ENCODE peak calls at places on chromosome 12, in five cellular contexts. One of them, this sample, is unnamed.

GRCh38 chr12:101743724-101744472 is 4.6 kb upstream of the SYCP3 start:
- DNase-seq in neuronal stem cell: no peak
- DNase-seq in left ventricle myocardium inferior: no peak
- DNase-seq in foreskin keratinocyte: no peak
- DNase-seq in OCI-LY7: peak; percentile 93
- DNase-seq in this sample: no peak

GRCh38 chr12:25241171-25242020 is 9.3 kb downstream of the KRAS start:
- DNase-seq in neuronal stem cell: no peak
- DNase-seq in left ventricle myocardium inferior: no peak
- DNase-seq in foreskin keratinocyte: no peak
- DNase-seq in OCI-LY7: peak; percentile 66
- DNase-seq in this sample: no peak

GRCh38 chr12:1760566-1761382 is 59.6 kb upstream of the LRTM2 start:
- DNase-seq in neuronal stem cell: no peak
- DNase-seq in left ventricle myocardium inferior: no peak
- DNase-seq in foreskin keratinocyte: no peak
- DNase-seq in OCI-LY7: no peak
- DNase-seq in this sample: no peak

GRCh38 chr12:92403210-92404175 is 257.8 kb upstream of the BTG1 start:
- DNase-seq in neuronal stem cell: no peak
- DNase-seq in left ventricle myocardium inferior: no peak
- DNase-seq in foreskin keratinocyte: no peak
- DNase-seq in OCI-LY7: peak; percentile 85
- DNase-seq in this sample: no peak

GRCh38 chr12:93784339-93785086 is 107.3 kb downstream of the CRADD start:
- DNase-seq in neuronal stem cell: no peak
- DNase-seq in left ventricle myocardium inferior: peak; percentile 30
- DNase-seq in foreskin keratinocyte: no peak
- DNase-seq in OCI-LY7: no peak
- DNase-seq in this sample: no peak

GRCh38 chr12:57712671-57713070 is 18.7 kb downstream of the OS9 start:
- DNase-seq in neuronal stem cell: no peak
- DNase-seq in left ventricle myocardium inferior: no peak
- DNase-seq in foreskin keratinocyte: no peak
- DNase-seq in OCI-LY7: no peak
- DNase-seq in this sample: no peak

GRCh38 chr12:8687846-8688601 is 9.8 kb upstream of the RIMKLB start:
- DNase-seq in neuronal stem cell: no peak
- DNase-seq in left ventricle myocardium inferior: no peak
- DNase-seq in foreskin keratinocyte: peak; percentile 71
- DNase-seq in OCI-LY7: peak; percentile 74
- DNase-seq in this sample: peak; percentile 77

GRCh38 chr12:45122776-45123380 is 72.0 kb upstream of the DBX2 start:
- DNase-seq in neuronal stem cell: peak; percentile 42
- DNase-seq in left ventricle myocardium inferior: no peak
- DNase-seq in foreskin keratinocyte: no peak
- DNase-seq in OCI-LY7: no peak
- DNase-seq in this sample: no peak

GRCh38 chr12:113131556-113131955 is 4.0 kb downstream of the RASAL1 start:
- DNase-seq in neuronal stem cell: no peak
- DNase-seq in left ventricle myocardium inferior: no peak
- DNase-seq in foreskin keratinocyte: no peak
- DNase-seq in OCI-LY7: peak; percentile 39
- DNase-seq in this sample: no peak

GRCh38 chr12:14643247-14643646 is 53.2 kb downstream of the GUCY2C start:
- DNase-seq in neuronal stem cell: no peak
- DNase-seq in left ventricle myocardium inferior: no peak
- DNase-seq in foreskin keratinocyte: no peak
- DNase-seq in OCI-LY7: peak; percentile 47
- DNase-seq in this sample: no peak

GRCh38 chr12:4274396-4274959 is 916 bp downstream of the CCND2 start:
- DNase-seq in neuronal stem cell: no peak
- DNase-seq in left ventricle myocardium inferior: no peak
- DNase-seq in foreskin keratinocyte: no peak
- DNase-seq in OCI-LY7: no peak
- DNase-seq in this sample: no peak

GRCh38 chr12:4276524-4277204 is 3.1 kb downstream of the CCND2 start:
- DNase-seq in neuronal stem cell: peak; percentile 97
- DNase-seq in left ventricle myocardium inferior: peak; percentile 82
- DNase-seq in foreskin keratinocyte: no peak
- DNase-seq in OCI-LY7: peak; percentile 81
- DNase-seq in this sample: peak; percentile 91

GRCh38 chr12:4275869-4276253 is 2.3 kb downstream of the CCND2 start:
- DNase-seq in neuronal stem cell: no peak
- DNase-seq in left ventricle myocardium inferior: no peak
- DNase-seq in foreskin keratinocyte: no peak
- DNase-seq in OCI-LY7: no peak
- DNase-seq in this sample: no peak

GRCh38 chr12:4273651-4274395 is at the start of gene CCND2:
- DNase-seq in neuronal stem cell: peak; percentile 81
- DNase-seq in left ventricle myocardium inferior: peak; percentile 90
- DNase-seq in foreskin keratinocyte: peak; percentile 79
- DNase-seq in OCI-LY7: no peak
- DNase-seq in this sample: peak; percentile 96

GRCh38 chr12:4274960-4275868 is 1.7 kb downstream of the CCND2 start:
- DNase-seq in neuronal stem cell: no peak
- DNase-seq in left ventricle myocardium inferior: no peak
- DNase-seq in foreskin keratinocyte: no peak
- DNase-seq in OCI-LY7: no peak
- DNase-seq in this sample: no peak
- H3K4me1 ChIP-seq in neuronal stem cell: peaks cover 55% of the 10 kb centered on the region
- H3K4me1 ChIP-seq in left ventricle myocardium inferior: peaks cover 93% of the 10 kb centered on the region
- H3K4me1 ChIP-seq in foreskin keratinocyte: peaks cover 23% of the 10 kb centered on the region
- H3K4me1 ChIP-seq in OCI-LY7: peaks cover 9% of the 10 kb centered on the region
- H3K4me1 ChIP-seq in this sample: peaks cover under 1% of the 10 kb centered on the region

GRCh38 chr12:55822228-55822627 is 4.4 kb downstream of the ORMDL2 start:
- DNase-seq in neuronal stem cell: no peak
- DNase-seq in left ventricle myocardium inferior: no peak
- DNase-seq in foreskin keratinocyte: no peak
- DNase-seq in OCI-LY7: no peak
- DNase-seq in this sample: no peak
- H3K27ac ChIP-seq in neuronal stem cell: peak overlapping the region; percentile 26
- H3K27ac ChIP-seq in left ventricle myocardium inferior: no peak overlapping the region
- H3K27ac ChIP-seq in foreskin keratinocyte: no peak overlapping the region
- H3K27ac ChIP-seq in OCI-LY7: no peak overlapping the region
- H3K27ac ChIP-seq in this sample: no peak overlapping the region

DNA sequence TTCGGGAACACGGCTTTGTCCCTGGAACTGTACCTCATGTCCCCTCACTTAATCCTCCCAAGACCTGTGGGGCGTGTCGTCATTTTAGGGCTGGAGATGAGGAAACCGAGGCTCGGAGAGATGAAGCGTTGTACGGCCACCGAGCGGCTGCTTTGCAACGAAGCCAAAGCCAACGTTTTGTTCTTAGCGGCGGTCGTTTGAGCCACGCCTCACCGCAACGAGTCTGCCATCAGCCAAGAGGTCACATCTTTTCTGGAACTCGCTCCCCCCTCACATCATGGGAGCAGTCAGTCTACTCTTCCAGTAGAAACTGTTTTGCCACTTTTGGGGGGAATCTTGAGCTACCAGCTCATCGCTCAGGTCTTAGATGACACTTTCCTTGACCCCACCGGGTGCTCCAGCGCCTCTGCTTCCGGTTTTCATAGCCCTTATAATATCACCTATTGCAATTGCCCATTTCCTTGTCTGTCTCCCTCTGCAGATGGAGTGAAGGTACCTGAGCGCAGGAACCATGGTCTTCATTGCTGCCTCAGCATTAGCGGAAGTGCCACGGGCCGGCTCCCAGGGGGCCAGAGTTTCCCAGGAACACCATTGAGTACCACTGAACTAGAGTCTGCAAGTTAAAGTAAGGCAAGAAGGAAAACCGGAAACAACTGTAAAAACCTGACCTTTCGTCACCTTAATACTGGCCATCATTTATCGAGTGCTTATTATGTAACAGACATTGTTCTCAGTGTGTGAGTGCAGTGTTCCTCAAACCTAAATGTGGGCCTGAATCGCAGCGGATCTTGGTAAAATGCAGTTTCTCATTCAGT is 19.6 kb downstream of the NINJ2 start:
- DNase-seq in neuronal stem cell: no peak
- DNase-seq in left ventricle myocardium inferior: peak; percentile 53
- DNase-seq in foreskin keratinocyte: no peak
- DNase-seq in OCI-LY7: peak; percentile 49
- DNase-seq in this sample: no peak
- H3K4me1 ChIP-seq in neuronal stem cell: no peaks in the 10 kb centered on the region
- H3K4me1 ChIP-seq in left ventricle myocardium inferior: peaks cover 65% of the 10 kb centered on the region
- H3K4me1 ChIP-seq in foreskin keratinocyte: no peaks in the 10 kb centered on the region
- H3K4me1 ChIP-seq in OCI-LY7: peaks cover 47% of the 10 kb centered on the region
- H3K4me1 ChIP-seq in this sample: peaks cover 4% of the 10 kb centered on the region

DNA sequence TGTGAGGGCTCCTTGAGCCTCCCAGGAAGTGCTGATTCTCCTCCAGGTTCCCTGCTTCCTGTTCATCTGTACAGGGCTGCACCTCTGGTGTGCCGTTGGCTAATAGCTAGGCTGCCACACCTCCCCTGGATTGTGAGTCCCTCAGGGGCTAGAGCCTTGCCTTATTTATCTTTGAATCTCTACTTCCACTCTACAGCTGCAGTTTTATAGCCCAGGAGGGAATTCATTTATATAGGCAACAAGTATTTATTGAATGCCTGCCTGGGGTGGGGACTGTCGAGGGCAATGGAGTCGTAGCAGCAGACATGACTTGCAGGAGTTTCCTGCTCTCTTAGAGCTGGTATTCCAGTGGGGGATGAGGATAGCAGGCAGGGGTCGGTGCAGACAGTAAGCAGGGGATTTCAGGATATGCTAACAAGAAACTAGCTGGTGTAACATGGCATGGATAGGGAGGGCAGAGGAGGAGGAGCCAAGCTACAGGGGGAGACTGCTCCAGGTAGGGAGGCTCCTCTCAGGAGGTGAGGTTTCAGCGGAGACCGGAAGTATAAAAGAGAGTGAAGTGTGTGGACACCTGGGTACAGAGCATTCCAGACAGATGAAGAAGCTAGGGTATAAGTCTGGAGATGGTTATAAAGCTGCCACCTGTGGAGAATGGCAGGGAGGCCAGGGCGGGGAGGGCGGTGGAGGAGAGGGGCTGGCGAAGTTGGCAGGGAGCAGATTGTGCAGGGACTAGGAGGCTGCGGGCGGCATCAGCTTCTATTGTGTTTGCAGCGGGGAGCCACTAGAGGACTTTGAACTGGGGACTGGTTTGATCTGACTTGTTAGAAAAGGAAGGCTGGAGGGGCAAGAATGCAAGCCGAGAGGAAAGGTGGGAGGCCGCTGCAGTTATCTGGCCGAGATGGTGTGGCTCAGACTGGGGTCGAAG is 17.2 kb downstream of the USP30 start:
- DNase-seq in neuronal stem cell: peak; percentile 26
- DNase-seq in left ventricle myocardium inferior: no peak
- DNase-seq in foreskin keratinocyte: no peak
- DNase-seq in OCI-LY7: no peak
- DNase-seq in this sample: no peak
- H3K27ac ChIP-seq in neuronal stem cell: no peak overlapping the region
- H3K27ac ChIP-seq in left ventricle myocardium inferior: no peak overlapping the region
- H3K27ac ChIP-seq in foreskin keratinocyte: no peak overlapping the region
- H3K27ac ChIP-seq in OCI-LY7: no peak overlapping the region
- H3K27ac ChIP-seq in this sample: no peak overlapping the region

DNA sequence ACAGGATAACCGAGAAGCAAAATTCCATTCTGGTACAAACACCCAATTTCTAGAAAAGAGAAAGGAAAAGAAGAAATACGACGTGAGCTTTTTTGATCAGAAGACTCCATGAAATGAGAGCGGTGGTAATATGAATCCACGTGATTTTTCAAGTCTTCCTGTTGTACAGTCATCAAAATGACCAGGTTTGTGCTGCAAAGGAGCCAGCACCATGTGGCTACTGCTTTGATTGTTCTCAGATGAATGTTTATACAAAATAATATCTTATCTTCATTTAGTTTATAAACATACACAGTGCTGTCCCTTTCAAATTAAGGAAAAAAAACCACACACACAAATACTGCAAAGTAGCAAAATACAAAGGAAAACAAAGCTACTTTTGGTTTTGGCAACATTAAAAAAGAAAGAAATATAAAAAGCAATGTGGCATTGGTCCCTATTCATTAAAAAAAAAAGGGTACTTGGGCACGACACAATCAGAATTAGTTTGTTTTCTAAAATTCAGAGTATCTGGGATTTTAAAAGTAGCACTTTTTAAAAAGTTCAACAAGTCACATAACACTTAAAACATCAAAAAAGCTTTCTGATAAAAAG is 13.0 kb upstream of the SELPLG start:
- DNase-seq in neuronal stem cell: no peak
- DNase-seq in left ventricle myocardium inferior: no peak
- DNase-seq in foreskin keratinocyte: no peak
- DNase-seq in OCI-LY7: no peak
- DNase-seq in this sample: no peak
- H3K4me1 ChIP-seq in neuronal stem cell: no peaks in the 10 kb centered on the region
- H3K4me1 ChIP-seq in left ventricle myocardium inferior: peaks cover 82% of the 10 kb centered on the region
- H3K4me1 ChIP-seq in foreskin keratinocyte: peaks cover 4% of the 10 kb centered on the region
- H3K4me1 ChIP-seq in OCI-LY7: peaks cover 82% of the 10 kb centered on the region
- H3K4me1 ChIP-seq in this sample: peaks cover 4% of the 10 kb centered on the region

GRCh38 chr12:121172145-121172544 is 37.8 kb upstream of the P2RX4 start:
- DNase-seq in neuronal stem cell: no peak
- DNase-seq in left ventricle myocardium inferior: no peak
- DNase-seq in foreskin keratinocyte: no peak
- DNase-seq in OCI-LY7: no peak
- DNase-seq in this sample: no peak

GRCh38 chr12:121181181-121181580 is 28.7 kb upstream of the P2RX4 start:
- DNase-seq in neuronal stem cell: no peak
- DNase-seq in left ventricle myocardium inferior: no peak
- DNase-seq in foreskin keratinocyte: no peak
- DNase-seq in OCI-LY7: no peak
- DNase-seq in this sample: no peak

GRCh38 chr12:121170581-121171260 is 38.0 kb downstream of the P2RX7 start:
- DNase-seq in neuronal stem cell: no peak
- DNase-seq in left ventricle myocardium inferior: no peak
- DNase-seq in foreskin keratinocyte: peak; percentile 21
- DNase-seq in OCI-LY7: no peak
- DNase-seq in this sample: no peak

GRCh38 chr12:121176826-121177529 is 33.0 kb upstream of the P2RX4 start:
- DNase-seq in neuronal stem cell: no peak
- DNase-seq in left ventricle myocardium inferior: no peak
- DNase-seq in foreskin keratinocyte: no peak
- DNase-seq in OCI-LY7: no peak
- DNase-seq in this sample: peak; percentile 51

GRCh38 chr12:121175383-121176119 is 34.4 kb upstream of the P2RX4 start:
- DNase-seq in neuronal stem cell: no peak
- DNase-seq in left ventricle myocardium inferior: no peak
- DNase-seq in foreskin keratinocyte: no peak
- DNase-seq in OCI-LY7: peak; percentile 48
- DNase-seq in this sample: peak; percentile 54
- H3K27ac ChIP-seq in neuronal stem cell: no peak overlapping the region
- H3K27ac ChIP-seq in left ventricle myocardium inferior: no peak overlapping the region
- H3K27ac ChIP-seq in foreskin keratinocyte: no peak overlapping the region
- H3K27ac ChIP-seq in OCI-LY7: no peak overlapping the region
- H3K27ac ChIP-seq in this sample: no peak overlapping the region

GRCh38 chr12:116128779-116129178 is 148.7 kb downstream of the MED13L start:
- DNase-seq in neuronal stem cell: no peak
- DNase-seq in left ventricle myocardium inferior: no peak
- DNase-seq in foreskin keratinocyte: no peak
- DNase-seq in OCI-LY7: no peak
- DNase-seq in this sample: no peak
- H3K4me1 ChIP-seq in neuronal stem cell: peaks cover 23% of the 10 kb centered on the region
- H3K4me1 ChIP-seq in left ventricle myocardium inferior: peaks cover 91% of the 10 kb centered on the region
- H3K4me1 ChIP-seq in foreskin keratinocyte: peaks cover 26% of the 10 kb centered on the region
- H3K4me1 ChIP-seq in OCI-LY7: no peaks in the 10 kb centered on the region
- H3K4me1 ChIP-seq in this sample: peaks cover 23% of the 10 kb centered on the region

GRCh38 chr12:6494351-6494743 is 445 bp downstream of the NCAPD2 start:
- DNase-seq in neuronal stem cell: no peak
- DNase-seq in left ventricle myocardium inferior: no peak
- DNase-seq in foreskin keratinocyte: peak; percentile 18
- DNase-seq in OCI-LY7: no peak
- DNase-seq in this sample: no peak
- H3K27ac ChIP-seq in neuronal stem cell: peak overlapping the region; percentile 87
- H3K27ac ChIP-seq in left ventricle myocardium inferior: peak overlapping the region; percentile 100
- H3K27ac ChIP-seq in foreskin keratinocyte: peak overlapping the region; percentile 60
- H3K27ac ChIP-seq in OCI-LY7: peak overlapping the region; percentile 96
- H3K27ac ChIP-seq in this sample: no peak overlapping the region

GRCh38 chr12:168763-169525 is 45.0 kb downstream of the SLC6A12 start:
- DNase-seq in neuronal stem cell: no peak
- DNase-seq in left ventricle myocardium inferior: no peak
- DNase-seq in foreskin keratinocyte: no peak
- DNase-seq in OCI-LY7: no peak
- DNase-seq in this sample: no peak
- H3K4me1 ChIP-seq in neuronal stem cell: peaks cover 5% of the 10 kb centered on the region
- H3K4me1 ChIP-seq in left ventricle myocardium inferior: peaks cover 72% of the 10 kb centered on the region
- H3K4me1 ChIP-seq in foreskin keratinocyte: no peaks in the 10 kb centered on the region
- H3K4me1 ChIP-seq in OCI-LY7: peaks cover 4% of the 10 kb centered on the region
- H3K4me1 ChIP-seq in this sample: no peaks in the 10 kb centered on the region